ENCODE peak calls at places on chromosomes 1 and 21, in four cellular contexts. Q, S, L and E are unnamed samples.

GRCh38 chr1:36884801-36885200 is 149.5 kb downstream of the GRIK3 start:
- DNase-seq in S (no peak), Q (no peak), L (no peak), E (no peak)

GRCh38 chr1:150621497-150622113 is 7.8 kb downstream of the ENSA start:
- DNase-seq in S (peak), Q (peak), L (peak), E (no peak)

GRCh38 chr1:208781391-208782035 is 537.3 kb upstream of the PLXNA2 start:
- DNase-seq in L (no peak), Q (no peak), S (peak), E (no peak)

GRCh38 chr21:24995206-24995605 is 612.1 kb downstream of the MRPL39 start:
- DNase-seq in Q (no peak), L (peak), S (peak), E (no peak)

GRCh38 chr1:1137256-1138045 is 21.6 kb upstream of the C1orf159 start:
- DNase-seq in S (no peak), L (no peak), Q (no peak), E (peak)

GRCh38 chr1:171174895-171175294 is 10.2 kb upstream of the FMO2 start:
- DNase-seq in S (no peak), Q (no peak), L (no peak), E (no peak)

GRCh38 chr1:42680921-42681683 is 1.1 kb upstream of the YBX1 start:
- DNase-seq in L (peak), Q (no peak), S (peak), E (no peak)

GRCh38 chr1:115115521-115116161 is 26.3 kb upstream of the TSPAN2 start:
- DNase-seq in S (no peak), L (peak), Q (no peak), E (no peak)

GRCh38 chr1:221397141-221397540 is 344.7 kb downstream of the DUSP10 start:
- DNase-seq in Q (no peak), S (no peak), L (no peak), E (no peak)

GRCh38 chr1:81007024-81007423 is 793.7 kb upstream of the ADGRL2 start:
- DNase-seq in Q (no peak), S (no peak), L (no peak), E (no peak)

GRCh38 chr1:156959414-156959813 is 39.0 kb downstream of the LRRC71 start:
- DNase-seq in L (no peak), Q (no peak), S (no peak), E (no peak)

GRCh38 chr1:235573880-235574279 is 69.6 kb upstream of the B3GALNT2 start:
- DNase-seq in S (no peak), Q (no peak), L (no peak), E (no peak)

GRCh38 chr1:3465935-3466321 is 11.5 kb downstream of the ARHGEF16 start:
- DNase-seq in L (no peak), S (no peak), Q (no peak), E (peak)

GRCh38 chr1:82932207-82932606 is 1066.7 kb downstream of the TTLL7 start:
- DNase-seq in L (no peak), Q (no peak), S (no peak), E (no peak)

GRCh38 chr1:56525463-56526155 is 53.8 kb downstream of the PLPP3 start:
- DNase-seq in Q (peak), L (peak), S (no peak), E (peak)

GRCh38 chr21:46008893-46009635 is 27.5 kb downstream of the COL6A1 start:
- DNase-seq in Q (no peak), S (no peak), L (no peak), E (peak)

GRCh38 chr21:45973475-45974072 is 8.0 kb upstream of the COL6A1 start:
- DNase-seq in L (peak), Q (peak), S (peak), E (peak)

GRCh38 chr1:1419812-1420653 is 1.0 kb downstream of the ANKRD65 start:
- DNase-seq in Q (no peak), L (no peak), S (peak), E (peak)

GRCh38 chr1:116697892-116698595 is 30.5 kb upstream of the IGSF3 start:
- DNase-seq in S (no peak), Q (no peak), L (no peak), E (no peak)

GRCh38 chr1:22387888-22388564 is 63.6 kb upstream of the ZBTB40 start:
- DNase-seq in S (no peak), Q (no peak), L (peak), E (no peak)

GRCh38 chr1:214537219-214537618 is 14.2 kb downstream of the PTPN14 start:
- DNase-seq in L (peak), Q (no peak), S (no peak), E (no peak)

GRCh38 chr21:19400223-19400770 is 996.7 kb upstream of the TMPRSS15 start:
- DNase-seq in L (no peak), Q (no peak), S (no peak), E (no peak)

GRCh38 chr21:45262616-45263015 is 25.1 kb downstream of the POFUT2 start:
- DNase-seq in Q (no peak), L (no peak), S (no peak), E (peak)

GRCh38 chr1:240691521-240692338 is 79.8 kb upstream of the GREM2 start:
- DNase-seq in S (peak), Q (peak), L (peak), E (no peak)

GRCh38 chr1:246106342-246106763 is 400.7 kb downstream of the SMYD3 start:
- DNase-seq in Q (no peak), S (no peak), L (peak), E (no peak)

GRCh38 chr1:94980049-94980908 is 53.4 kb upstream of the CNN3 start:
- DNase-seq in L (peak), Q (no peak), S (no peak), E (no peak)

GRCh38 chr21:32351428-32351827 is 41.4 kb downstream of the URB1 start:
- DNase-seq in S (no peak), L (no peak), Q (no peak), E (no peak)

GRCh38 chr1:186099362-186100064 is 275.5 kb downstream of the TPR start:
- DNase-seq in L (no peak), S (no peak), Q (no peak), E (no peak)

GRCh38 chr1:101357444-101357986 is 120.7 kb downstream of the S1PR1 start:
- DNase-seq in Q (peak), S (peak), L (peak), E (no peak)

GRCh38 chr21:28431527-28432200 is 561.0 kb downstream of the LTN1 start:
- DNase-seq in S (no peak), L (no peak), Q (no peak), E (no peak)

GRCh38 chr21:28991861-28992525 is 684 bp downstream of the LTN1 start:
- DNase-seq in S (peak), Q (no peak), L (no peak), E (no peak)

GRCh38 chr1:21650400-21650799 is 18.8 kb downstream of the RAP1GAP start:
- DNase-seq in S (no peak), L (no peak), Q (no peak), E (no peak)

GRCh38 chr1:79005945-79006344 is 585 bp downstream of the ADGRL4 start:
- DNase-seq in Q (no peak), S (peak), L (peak), E (no peak)

GRCh38 chr1:151710187-151710586 is 6.4 kb downstream of the CELF3 start:
- DNase-seq in Q (peak), L (peak), S (peak), E (no peak)

GRCh38 chr1:48999321-48999720 is 222.6 kb upstream of the BEND5 start:
- DNase-seq in L (no peak), Q (no peak), S (no peak), E (no peak)

GRCh38 chr1:39787468-39787867 is 1.2 kb downstream of the BMP8B start:
- DNase-seq in Q (no peak), L (no peak), S (no peak), E (no peak)

GRCh38 chr1:10853701-10854100 is 57.3 kb upstream of the CASZ1 start:
- DNase-seq in Q (no peak), S (no peak), L (no peak), E (no peak)

GRCh38 chr1:155085504-155086181 is 7.0 kb downstream of the EFNA3 start:
- DNase-seq in S (peak), Q (peak), L (peak), E (peak)

GRCh38 chr1:98086796-98087195 is 166.0 kb upstream of the DPYD start:
- DNase-seq in S (peak), L (peak), Q (peak), E (no peak)

GRCh38 chr1:233908092-233908491 is 3.6 kb downstream of the SLC35F3 start:
- DNase-seq in S (no peak), L (no peak), Q (no peak), E (no peak)

GRCh38 chr1:233916706-233917105 is 12.2 kb downstream of the SLC35F3 start:
- DNase-seq in Q (no peak), S (no peak), L (peak), E (no peak)

GRCh38 chr1:233912909-233913308 is 8.4 kb downstream of the SLC35F3 start:
- DNase-seq in L (peak), Q (no peak), S (no peak), E (no peak)

GRCh38 chr1:233909195-233909594 is 4.7 kb downstream of the SLC35F3 start:
- DNase-seq in Q (no peak), L (peak), S (no peak), E (no peak)

DNA sequence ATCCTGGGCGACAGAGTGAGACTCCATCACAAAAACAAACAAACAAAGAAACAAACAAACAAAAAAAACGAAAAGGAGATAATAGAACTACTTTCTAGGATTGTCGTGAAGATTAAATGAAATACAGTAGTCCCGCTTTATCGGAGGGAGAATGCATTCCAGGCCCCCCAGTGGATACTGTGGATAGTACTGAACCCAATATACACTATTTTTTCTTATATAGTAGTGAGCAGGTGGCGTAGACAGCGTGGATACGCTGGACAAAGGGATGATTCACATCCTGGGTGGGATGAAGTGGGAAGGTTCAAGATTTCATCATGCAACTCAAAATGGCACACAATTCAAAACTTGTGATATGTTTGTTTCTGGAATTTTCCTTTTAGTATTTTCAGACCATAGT is 8.0 kb downstream of the SLC35F3 start:
- DNase-seq in L (no peak), Q (no peak), S (no peak), E (no peak)
- TF ChIP-seq CTCF in L (no peak), Q (no peak), S (peak), E (no peak)

DNA sequence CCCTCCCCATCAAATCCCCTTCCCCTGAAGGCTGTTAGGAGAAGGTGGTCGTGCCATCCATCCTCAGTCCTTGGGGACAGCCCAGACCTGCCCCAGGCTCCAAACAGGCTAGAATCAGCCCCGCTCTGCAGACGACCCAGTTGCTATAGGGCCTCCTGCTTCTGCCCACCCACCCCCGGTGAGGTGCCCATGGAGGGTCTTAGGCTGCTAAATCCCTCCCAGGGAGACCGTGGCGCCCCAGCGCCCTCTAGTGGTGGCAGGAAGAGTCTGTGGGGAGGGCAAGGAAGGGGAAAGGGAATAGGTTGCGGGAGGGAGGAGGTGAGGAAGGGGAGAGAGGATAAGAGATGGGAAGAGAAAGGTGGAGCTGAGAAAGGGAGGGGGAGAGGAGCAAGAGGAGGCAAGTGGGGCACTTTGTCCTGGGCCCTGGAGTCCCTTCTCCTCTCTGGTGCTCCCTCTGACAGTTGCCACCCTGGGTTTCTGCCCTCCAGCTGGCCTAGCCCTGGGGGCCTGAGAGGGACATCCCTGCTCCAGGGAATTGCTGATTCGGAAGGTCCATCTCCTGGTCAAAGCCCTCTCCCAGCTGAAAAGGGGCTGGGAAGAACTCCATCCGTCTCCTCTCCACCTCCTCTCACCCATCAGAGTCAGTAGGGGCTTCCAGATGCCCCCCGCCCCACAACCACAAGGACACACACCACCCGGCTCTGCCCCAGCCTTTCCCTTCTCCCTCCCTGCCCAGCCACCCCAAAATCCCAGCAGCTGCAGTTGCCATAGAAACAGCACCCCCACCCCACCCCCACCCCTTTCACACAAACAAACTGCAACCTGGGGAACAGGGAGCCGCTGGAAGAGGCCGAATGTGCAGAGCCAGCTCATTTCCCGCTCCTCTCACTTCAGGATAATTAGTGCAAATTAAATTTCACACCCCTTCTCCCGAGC is 55.4 kb downstream of the CAMK2N1 start:
- DNase-seq in Q (no peak), S (peak), L (no peak), E (no peak)
- TF ChIP-seq CTCF in Q (peak), S (peak), L (peak), E (no peak)

GRCh38 chr1:211118407-211119102 is 15.4 kb downstream of the KCNH1 start:
- DNase-seq in S (no peak), L (peak), Q (no peak), E (no peak)
- TF ChIP-seq CTCF in S (no peak), L (no peak), Q (peak), E (no peak)

GRCh38 chr1:51754666-51755065 is 123.9 kb downstream of the NRDC start:
- DNase-seq in S (no peak), L (no peak), Q (no peak), E (no peak)
- TF ChIP-seq CTCF in S (no peak), L (no peak), Q (no peak), E (no peak)